ENCODE peak calls at places on chromosomes 16 and 17, in five cellular contexts. One of them, this sample, is unnamed.

GRCh38 chr17:49987681-49988441 is 7.2 kb downstream of the DLX3 start:
- DNase-seq in endothelial cell of umbilical vein: no peak
- DNase-seq in mesothelial cell of epicardium: peak
- DNase-seq in heart left ventricle: no peak
- DNase-seq in psoas muscle: no peak
- DNase-seq in this sample: no peak

GRCh38 chr17:27206447-27206846 is 87.5 kb upstream of the WSB1 start:
- DNase-seq in endothelial cell of umbilical vein: no peak
- DNase-seq in mesothelial cell of epicardium: no peak
- DNase-seq in heart left ventricle: no peak
- DNase-seq in psoas muscle: no peak
- DNase-seq in this sample: no peak

GRCh38 chr17:10151667-10152496 is 46.5 kb downstream of the GAS7 start:
- DNase-seq in endothelial cell of umbilical vein: no peak
- DNase-seq in mesothelial cell of epicardium: no peak
- DNase-seq in heart left ventricle: no peak
- DNase-seq in psoas muscle: no peak
- DNase-seq in this sample: no peak

GRCh38 chr16:86002178-86002577 is 103.2 kb downstream of the IRF8 start:
- DNase-seq in endothelial cell of umbilical vein: no peak
- DNase-seq in mesothelial cell of epicardium: no peak
- DNase-seq in heart left ventricle: no peak
- DNase-seq in psoas muscle: no peak
- DNase-seq in this sample: no peak

GRCh38 chr17:50249887-50250286 is 24.4 kb upstream of the TMEM92 start:
- DNase-seq in endothelial cell of umbilical vein: no peak
- DNase-seq in mesothelial cell of epicardium: no peak
- DNase-seq in heart left ventricle: no peak
- DNase-seq in psoas muscle: no peak
- DNase-seq in this sample: no peak

GRCh38 chr17:2916362-2916928 is 120.2 kb downstream of the RAP1GAP2 start:
- DNase-seq in endothelial cell of umbilical vein: no peak
- DNase-seq in mesothelial cell of epicardium: no peak
- DNase-seq in heart left ventricle: no peak
- DNase-seq in psoas muscle: no peak
- DNase-seq in this sample: no peak

GRCh38 chr16:50309527-50310307 is 43.4 kb downstream of the ADCY7 start:
- DNase-seq in endothelial cell of umbilical vein: no peak
- DNase-seq in mesothelial cell of epicardium: peak
- DNase-seq in heart left ventricle: no peak
- DNase-seq in psoas muscle: no peak
- DNase-seq in this sample: no peak

GRCh38 chr17:253091-253846 is 71.8 kb upstream of the DOC2B start:
- DNase-seq in endothelial cell of umbilical vein: no peak
- DNase-seq in mesothelial cell of epicardium: peak
- DNase-seq in heart left ventricle: peak
- DNase-seq in psoas muscle: no peak
- DNase-seq in this sample: no peak

GRCh38 chr17:34719569-34719968 is 140.2 kb downstream of the TMEM132E start:
- DNase-seq in endothelial cell of umbilical vein: no peak
- DNase-seq in mesothelial cell of epicardium: no peak
- DNase-seq in heart left ventricle: no peak
- DNase-seq in psoas muscle: no peak
- DNase-seq in this sample: no peak

GRCh38 chr16:85137323-85138072 is 25.2 kb upstream of the CIBAR2 start:
- DNase-seq in endothelial cell of umbilical vein: peak
- DNase-seq in mesothelial cell of epicardium: peak
- DNase-seq in heart left ventricle: peak
- DNase-seq in psoas muscle: peak
- DNase-seq in this sample: peak

GRCh38 chr17:42980766-42981397 is 517 bp downstream of the RUNDC1 start:
- DNase-seq in endothelial cell of umbilical vein: peak
- DNase-seq in mesothelial cell of epicardium: peak
- DNase-seq in heart left ventricle: peak
- DNase-seq in psoas muscle: peak
- DNase-seq in this sample: peak

GRCh38 chr16:30378236-30379164 is 3.9 kb downstream of the SEPTIN1 start:
- DNase-seq in endothelial cell of umbilical vein: peak
- DNase-seq in mesothelial cell of epicardium: peak
- DNase-seq in heart left ventricle: peak
- DNase-seq in psoas muscle: peak
- DNase-seq in this sample: peak

GRCh38 chr17:746181-746580 is 5.9 kb downstream of the GEMIN4 start:
- DNase-seq in endothelial cell of umbilical vein: no peak
- DNase-seq in mesothelial cell of epicardium: no peak
- DNase-seq in heart left ventricle: no peak
- DNase-seq in psoas muscle: no peak
- DNase-seq in this sample: no peak

GRCh38 chr17:37744961-37745800 is at the start of gene HNF1B:
- DNase-seq in endothelial cell of umbilical vein: no peak
- DNase-seq in mesothelial cell of epicardium: no peak
- DNase-seq in heart left ventricle: no peak
- DNase-seq in psoas muscle: no peak
- DNase-seq in this sample: no peak

GRCh38 chr16:6375471-6376075 is 957.1 kb upstream of the RBFOX1 start:
- DNase-seq in endothelial cell of umbilical vein: no peak
- DNase-seq in mesothelial cell of epicardium: no peak
- DNase-seq in heart left ventricle: no peak
- DNase-seq in psoas muscle: no peak
- DNase-seq in this sample: peak

GRCh38 chr17:82849076-82849945 is 9.5 kb upstream of the ZNF750 start:
- DNase-seq in endothelial cell of umbilical vein: peak
- DNase-seq in mesothelial cell of epicardium: no peak
- DNase-seq in heart left ventricle: no peak
- DNase-seq in psoas muscle: no peak
- DNase-seq in this sample: no peak

GRCh38 chr16:66326995-66327513 is 39.4 kb upstream of the CDH5 start:
- DNase-seq in endothelial cell of umbilical vein: no peak
- DNase-seq in mesothelial cell of epicardium: no peak
- DNase-seq in heart left ventricle: no peak
- DNase-seq in psoas muscle: no peak
- DNase-seq in this sample: no peak

GRCh38 chr16:57091200-57091989 is 988 bp upstream of the CPNE2 start:
- DNase-seq in endothelial cell of umbilical vein: peak
- DNase-seq in mesothelial cell of epicardium: peak
- DNase-seq in heart left ventricle: peak
- DNase-seq in psoas muscle: peak
- DNase-seq in this sample: peak

GRCh38 chr16:77540656-77541055 is 105.8 kb upstream of the ADAMTS18 start:
- DNase-seq in endothelial cell of umbilical vein: peak
- DNase-seq in mesothelial cell of epicardium: no peak
- DNase-seq in heart left ventricle: no peak
- DNase-seq in psoas muscle: no peak
- DNase-seq in this sample: no peak

GRCh38 chr16:3152022-3152272 is 17.1 kb downstream of the ZNF213 start:
- DNase-seq in endothelial cell of umbilical vein: no peak
- DNase-seq in mesothelial cell of epicardium: no peak
- DNase-seq in heart left ventricle: peak
- DNase-seq in psoas muscle: no peak
- DNase-seq in this sample: no peak

GRCh38 chr17:17851101-17851500 is 14.3 kb upstream of the SREBF1 start:
- DNase-seq in endothelial cell of umbilical vein: no peak
- DNase-seq in mesothelial cell of epicardium: no peak
- DNase-seq in heart left ventricle: no peak
- DNase-seq in psoas muscle: no peak
- DNase-seq in this sample: no peak

GRCh38 chr17:62614142-62614541 is 13.3 kb upstream of the MRC2 start:
- DNase-seq in endothelial cell of umbilical vein: no peak
- DNase-seq in mesothelial cell of epicardium: no peak
- DNase-seq in heart left ventricle: no peak
- DNase-seq in psoas muscle: no peak
- DNase-seq in this sample: no peak

GRCh38 chr17:64418506-64419339 is 28.1 kb upstream of the PECAM1 start:
- DNase-seq in endothelial cell of umbilical vein: peak
- DNase-seq in mesothelial cell of epicardium: no peak
- DNase-seq in heart left ventricle: no peak
- DNase-seq in psoas muscle: no peak
- DNase-seq in this sample: no peak

GRCh38 chr16:72458035-72458434 is 286.1 kb upstream of the PMFBP1 start:
- DNase-seq in endothelial cell of umbilical vein: no peak
- DNase-seq in mesothelial cell of epicardium: no peak
- DNase-seq in heart left ventricle: no peak
- DNase-seq in psoas muscle: no peak
- DNase-seq in this sample: no peak

GRCh38 chr17:46002311-46002972 is 3.4 kb downstream of the STH start:
- DNase-seq in endothelial cell of umbilical vein: peak
- DNase-seq in mesothelial cell of epicardium: peak
- DNase-seq in heart left ventricle: peak
- DNase-seq in psoas muscle: peak
- DNase-seq in this sample: peak
- TF ChIP-seq CTCF in endothelial cell of umbilical vein: peak
- TF ChIP-seq CTCF in mesothelial cell of epicardium: peak
- TF ChIP-seq CTCF in heart left ventricle: peak
- TF ChIP-seq CTCF in psoas muscle: peak
- TF ChIP-seq CTCF in this sample: peak

DNA sequence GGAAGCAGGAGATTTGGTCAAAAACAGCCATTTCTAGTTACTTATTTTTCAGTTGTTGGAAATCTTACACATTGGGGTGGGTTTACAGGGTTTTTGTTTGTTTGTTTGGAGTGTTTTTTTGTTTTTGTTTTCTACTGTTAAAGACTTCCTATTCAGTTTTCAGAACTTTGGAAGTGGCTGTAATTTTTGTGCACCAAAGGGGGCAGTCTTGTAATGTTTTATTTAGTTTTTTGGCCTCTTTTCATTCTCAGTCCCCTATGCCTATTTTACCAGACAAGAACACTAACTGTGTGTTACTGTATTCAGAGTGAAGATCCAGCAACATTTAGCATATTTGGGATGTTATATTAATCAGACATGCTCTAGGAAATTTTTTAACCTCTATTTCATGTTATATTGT is 20.6 kb downstream of the TPPP3 start:
- DNase-seq in endothelial cell of umbilical vein: peak
- DNase-seq in mesothelial cell of epicardium: no peak
- DNase-seq in heart left ventricle: no peak
- DNase-seq in psoas muscle: no peak
- DNase-seq in this sample: no peak
- TF ChIP-seq CTCF in endothelial cell of umbilical vein: no peak
- TF ChIP-seq CTCF in mesothelial cell of epicardium: peak
- TF ChIP-seq CTCF in heart left ventricle: peak
- TF ChIP-seq CTCF in psoas muscle: peak
- TF ChIP-seq CTCF in this sample: no peak

GRCh38 chr16:23597003-23597756 is 1.1 kb upstream of the NDUFAB1 start:
- DNase-seq in endothelial cell of umbilical vein: peak
- DNase-seq in mesothelial cell of epicardium: no peak
- DNase-seq in heart left ventricle: no peak
- DNase-seq in psoas muscle: peak
- DNase-seq in this sample: peak
- TF ChIP-seq CTCF in endothelial cell of umbilical vein: no peak
- TF ChIP-seq CTCF in mesothelial cell of epicardium: no peak
- TF ChIP-seq CTCF in heart left ventricle: no peak
- TF ChIP-seq CTCF in psoas muscle: peak
- TF ChIP-seq CTCF in this sample: no peak

GRCh38 chr16:9134306-9134705 is 42.9 kb downstream of the HAPSTR1 start:
- DNase-seq in endothelial cell of umbilical vein: no peak
- DNase-seq in mesothelial cell of epicardium: no peak
- DNase-seq in heart left ventricle: no peak
- DNase-seq in psoas muscle: no peak
- DNase-seq in this sample: no peak

GRCh38 chr16:9136596-9136995 is 45.2 kb downstream of the HAPSTR1 start:
- DNase-seq in endothelial cell of umbilical vein: no peak
- DNase-seq in mesothelial cell of epicardium: no peak
- DNase-seq in heart left ventricle: no peak
- DNase-seq in psoas muscle: no peak
- DNase-seq in this sample: no peak

GRCh38 chr16:9138021-9138680 is 46.7 kb downstream of the HAPSTR1 start:
- DNase-seq in endothelial cell of umbilical vein: no peak
- DNase-seq in mesothelial cell of epicardium: no peak
- DNase-seq in heart left ventricle: no peak
- DNase-seq in psoas muscle: no peak
- DNase-seq in this sample: no peak

GRCh38 chr16:9135797-9136196 is 44.4 kb downstream of the HAPSTR1 start:
- DNase-seq in endothelial cell of umbilical vein: no peak
- DNase-seq in mesothelial cell of epicardium: no peak
- DNase-seq in heart left ventricle: no peak
- DNase-seq in psoas muscle: no peak
- DNase-seq in this sample: no peak

DNA sequence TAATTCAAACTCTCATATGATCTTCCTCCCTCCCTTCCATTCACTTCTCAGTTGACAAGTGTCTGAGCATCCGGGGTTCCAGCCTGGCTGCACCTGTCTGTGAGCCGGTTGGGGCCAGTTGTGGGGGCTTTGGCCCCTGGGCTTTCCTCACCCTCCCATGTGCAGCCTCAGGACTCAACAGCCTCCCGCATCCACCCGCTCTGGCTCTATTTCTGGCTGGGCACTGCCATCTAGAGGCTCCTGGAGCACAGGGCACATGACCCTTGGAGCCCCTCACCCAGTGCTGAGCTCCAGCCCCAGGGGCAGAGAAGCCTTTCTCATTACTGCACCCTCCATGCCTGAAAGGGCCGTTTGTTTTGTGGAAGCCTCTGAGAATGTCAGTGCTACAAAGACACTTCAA is 43.3 kb downstream of the HAPSTR1 start:
- DNase-seq in endothelial cell of umbilical vein: peak
- DNase-seq in mesothelial cell of epicardium: no peak
- DNase-seq in heart left ventricle: peak
- DNase-seq in psoas muscle: peak
- DNase-seq in this sample: peak
- TF ChIP-seq CTCF in endothelial cell of umbilical vein: peak
- TF ChIP-seq CTCF in mesothelial cell of epicardium: no peak
- TF ChIP-seq CTCF in heart left ventricle: peak
- TF ChIP-seq CTCF in psoas muscle: peak
- TF ChIP-seq CTCF in this sample: no peak

GRCh38 chr16:87056083-87056482 is 261.1 kb downstream of the C16orf95 start:
- DNase-seq in endothelial cell of umbilical vein: peak
- DNase-seq in mesothelial cell of epicardium: no peak
- DNase-seq in heart left ventricle: no peak
- DNase-seq in psoas muscle: no peak
- DNase-seq in this sample: no peak
- TF ChIP-seq CTCF in endothelial cell of umbilical vein: no peak
- TF ChIP-seq CTCF in mesothelial cell of epicardium: no peak
- TF ChIP-seq CTCF in heart left ventricle: peak
- TF ChIP-seq CTCF in psoas muscle: no peak
- TF ChIP-seq CTCF in this sample: no peak

This sample was measured in glutamatergic neuron.